ENCODE peak calls at places on chromosomes 13 and 19, in nine cellular contexts. One of them, this sample, is unnamed.

GRCh38 chr13:38582133-38582532 is 104.7 kb upstream of the FREM2 start:
- DNase-seq in lung: no peak
- DNase-seq in psoas muscle: no peak
- DNase-seq in A673: peak; percentile 82
- DNase-seq in mammary epithelial cell: peak; percentile 44
- DNase-seq in cardiac muscle cell: peak; percentile 51
- DNase-seq in CD8-positive, alpha-beta memory T cell: no peak
- DNase-seq in colonic mucosa: peak; percentile 21
- DNase-seq in left ventricle myocardium inferior: no peak
- DNase-seq in this sample: no peak

GRCh38 chr19:45460807-45461347 is 6.9 kb upstream of the FOSB start:
- DNase-seq in colonic mucosa: no peak
- DNase-seq in CD8-positive, alpha-beta memory T cell: no peak
- DNase-seq in psoas muscle: no peak
- DNase-seq in left ventricle myocardium inferior: no peak
- DNase-seq in cardiac muscle cell: no peak
- DNase-seq in lung: no peak
- DNase-seq in mammary epithelial cell: no peak
- DNase-seq in A673: no peak
- DNase-seq in this sample: no peak

GRCh38 chr13:101703081-101703480 is 250.6 kb downstream of the ITGBL1 start:
- DNase-seq in A673: no peak
- DNase-seq in cardiac muscle cell: no peak
- DNase-seq in mammary epithelial cell: no peak
- DNase-seq in left ventricle myocardium inferior: no peak
- DNase-seq in psoas muscle: no peak
- DNase-seq in lung: no peak
- DNase-seq in CD8-positive, alpha-beta memory T cell: no peak
- DNase-seq in colonic mucosa: no peak
- DNase-seq in this sample: no peak

GRCh38 chr19:42479736-42480135 is 37.0 kb upstream of the CXCL17 start:
- DNase-seq in psoas muscle: no peak
- DNase-seq in CD8-positive, alpha-beta memory T cell: no peak
- DNase-seq in left ventricle myocardium inferior: no peak
- DNase-seq in mammary epithelial cell: no peak
- DNase-seq in lung: no peak
- DNase-seq in cardiac muscle cell: no peak
- DNase-seq in colonic mucosa: no peak
- DNase-seq in A673: no peak
- DNase-seq in this sample: no peak

GRCh38 chr13:79011179-79011578 is 352.2 kb upstream of the OBI1 start:
- DNase-seq in CD8-positive, alpha-beta memory T cell: no peak
- DNase-seq in mammary epithelial cell: no peak
- DNase-seq in colonic mucosa: no peak
- DNase-seq in lung: no peak
- DNase-seq in A673: no peak
- DNase-seq in cardiac muscle cell: no peak
- DNase-seq in psoas muscle: no peak
- DNase-seq in left ventricle myocardium inferior: no peak
- DNase-seq in this sample: no peak

GRCh38 chr13:32443111-32443510 is 15.2 kb upstream of the N4BP2L1 start:
- DNase-seq in psoas muscle: no peak
- DNase-seq in left ventricle myocardium inferior: no peak
- DNase-seq in mammary epithelial cell: no peak
- DNase-seq in colonic mucosa: no peak
- DNase-seq in lung: no peak
- DNase-seq in CD8-positive, alpha-beta memory T cell: peak; percentile 55
- DNase-seq in cardiac muscle cell: peak; percentile 17
- DNase-seq in A673: no peak
- DNase-seq in this sample: no peak

GRCh38 chr19:29963576-29963975 is 21.5 kb downstream of the URI1 start:
- DNase-seq in CD8-positive, alpha-beta memory T cell: no peak
- DNase-seq in colonic mucosa: no peak
- DNase-seq in psoas muscle: no peak
- DNase-seq in cardiac muscle cell: no peak
- DNase-seq in A673: no peak
- DNase-seq in lung: no peak
- DNase-seq in left ventricle myocardium inferior: no peak
- DNase-seq in mammary epithelial cell: no peak
- DNase-seq in this sample: no peak

GRCh38 chr19:17735410-17735809 is 15.9 kb upstream of the FCHO1 start:
- DNase-seq in mammary epithelial cell: no peak
- DNase-seq in psoas muscle: no peak
- DNase-seq in colonic mucosa: no peak
- DNase-seq in A673: no peak
- DNase-seq in left ventricle myocardium inferior: no peak
- DNase-seq in CD8-positive, alpha-beta memory T cell: no peak
- DNase-seq in lung: no peak
- DNase-seq in cardiac muscle cell: no peak
- DNase-seq in this sample: no peak

GRCh38 chr13:37485766-37486165 is 112.8 kb downstream of the POSTN start:
- DNase-seq in mammary epithelial cell: no peak
- DNase-seq in left ventricle myocardium inferior: no peak
- DNase-seq in lung: no peak
- DNase-seq in psoas muscle: no peak
- DNase-seq in cardiac muscle cell: peak; percentile 41
- DNase-seq in A673: no peak
- DNase-seq in colonic mucosa: no peak
- DNase-seq in CD8-positive, alpha-beta memory T cell: no peak
- DNase-seq in this sample: no peak

GRCh38 chr13:114269281-114269770 is 12.1 kb upstream of the UPF3A start:
- DNase-seq in lung: no peak
- DNase-seq in A673: no peak
- DNase-seq in left ventricle myocardium inferior: no peak
- DNase-seq in mammary epithelial cell: no peak
- DNase-seq in colonic mucosa: no peak
- DNase-seq in CD8-positive, alpha-beta memory T cell: no peak
- DNase-seq in psoas muscle: no peak
- DNase-seq in cardiac muscle cell: no peak
- DNase-seq in this sample: no peak

GRCh38 chr19:45812297-45812696 is 2.8 kb downstream of the RSPH6A start:
- DNase-seq in CD8-positive, alpha-beta memory T cell: no peak
- DNase-seq in A673: no peak
- DNase-seq in lung: no peak
- DNase-seq in psoas muscle: no peak
- DNase-seq in mammary epithelial cell: no peak
- DNase-seq in colonic mucosa: no peak
- DNase-seq in left ventricle myocardium inferior: no peak
- DNase-seq in cardiac muscle cell: no peak
- DNase-seq in this sample: no peak

GRCh38 chr19:35966771-35967170 is 28.2 kb upstream of the SDHAF1 start:
- DNase-seq in colonic mucosa: no peak
- DNase-seq in lung: no peak
- DNase-seq in left ventricle myocardium inferior: no peak
- DNase-seq in CD8-positive, alpha-beta memory T cell: no peak
- DNase-seq in A673: no peak
- DNase-seq in psoas muscle: no peak
- DNase-seq in mammary epithelial cell: no peak
- DNase-seq in cardiac muscle cell: no peak
- DNase-seq in this sample: no peak

GRCh38 chr13:97853550-97853949 is 99.9 kb upstream of the IPO5 start:
- DNase-seq in left ventricle myocardium inferior: no peak
- DNase-seq in A673: no peak
- DNase-seq in mammary epithelial cell: no peak
- DNase-seq in CD8-positive, alpha-beta memory T cell: no peak
- DNase-seq in colonic mucosa: no peak
- DNase-seq in cardiac muscle cell: no peak
- DNase-seq in psoas muscle: no peak
- DNase-seq in lung: no peak
- DNase-seq in this sample: peak; percentile 35

GRCh38 chr19:428144-428543 is 19.2 kb upstream of the C2CD4C start:
- DNase-seq in psoas muscle: no peak
- DNase-seq in mammary epithelial cell: no peak
- DNase-seq in left ventricle myocardium inferior: no peak
- DNase-seq in lung: no peak
- DNase-seq in cardiac muscle cell: no peak
- DNase-seq in CD8-positive, alpha-beta memory T cell: no peak
- DNase-seq in A673: no peak
- DNase-seq in colonic mucosa: no peak
- DNase-seq in this sample: no peak

GRCh38 chr13:81305928-81306327 is 965.0 kb upstream of the SPRY2 start:
- DNase-seq in mammary epithelial cell: no peak
- DNase-seq in colonic mucosa: no peak
- DNase-seq in A673: no peak
- DNase-seq in psoas muscle: no peak
- DNase-seq in cardiac muscle cell: no peak
- DNase-seq in CD8-positive, alpha-beta memory T cell: no peak
- DNase-seq in lung: no peak
- DNase-seq in left ventricle myocardium inferior: no peak
- DNase-seq in this sample: no peak

GRCh38 chr19:48962029-48962848 is 2.9 kb upstream of the FTL start:
- DNase-seq in mammary epithelial cell: no peak
- DNase-seq in cardiac muscle cell: peak; percentile 40
- DNase-seq in left ventricle myocardium inferior: peak; percentile 54
- DNase-seq in CD8-positive, alpha-beta memory T cell: peak; percentile 59
- DNase-seq in psoas muscle: peak; percentile 52
- DNase-seq in colonic mucosa: peak; percentile 91
- DNase-seq in lung: peak; percentile 79
- DNase-seq in A673: no peak
- DNase-seq in this sample: peak; percentile 35

GRCh38 chr13:32409561-32410440 is 18.1 kb downstream of the N4BP2L1 start:
- DNase-seq in cardiac muscle cell: peak; percentile 91
- DNase-seq in A673: no peak
- DNase-seq in mammary epithelial cell: no peak
- DNase-seq in lung: no peak
- DNase-seq in colonic mucosa: no peak
- DNase-seq in psoas muscle: peak; percentile 61
- DNase-seq in CD8-positive, alpha-beta memory T cell: no peak
- DNase-seq in left ventricle myocardium inferior: peak; percentile 42
- DNase-seq in this sample: no peak

GRCh38 chr13:48560657-48561337 is 27.9 kb upstream of the RCBTB2 start:
- DNase-seq in psoas muscle: no peak
- DNase-seq in left ventricle myocardium inferior: no peak
- DNase-seq in colonic mucosa: no peak
- DNase-seq in lung: no peak
- DNase-seq in A673: no peak
- DNase-seq in mammary epithelial cell: no peak
- DNase-seq in cardiac muscle cell: no peak
- DNase-seq in CD8-positive, alpha-beta memory T cell: no peak
- DNase-seq in this sample: no peak

GRCh38 chr13:78139765-78140164 is 221.1 kb upstream of the EDNRB start:
- DNase-seq in left ventricle myocardium inferior: no peak
- DNase-seq in psoas muscle: no peak
- DNase-seq in mammary epithelial cell: no peak
- DNase-seq in lung: no peak
- DNase-seq in colonic mucosa: no peak
- DNase-seq in CD8-positive, alpha-beta memory T cell: no peak
- DNase-seq in cardiac muscle cell: no peak
- DNase-seq in A673: no peak
- DNase-seq in this sample: no peak

GRCh38 chr13:59452189-59452588 is 711.5 kb downstream of the DIAPH3 start:
- DNase-seq in colonic mucosa: no peak
- DNase-seq in mammary epithelial cell: no peak
- DNase-seq in psoas muscle: no peak
- DNase-seq in lung: no peak
- DNase-seq in cardiac muscle cell: no peak
- DNase-seq in CD8-positive, alpha-beta memory T cell: no peak
- DNase-seq in A673: peak; percentile 51
- DNase-seq in left ventricle myocardium inferior: no peak
- DNase-seq in this sample: no peak

GRCh38 chr19:3785938-3786824 is at the start of gene MATK:
- DNase-seq in colonic mucosa: no peak
- DNase-seq in left ventricle myocardium inferior: no peak
- DNase-seq in lung: no peak
- DNase-seq in psoas muscle: no peak
- DNase-seq in CD8-positive, alpha-beta memory T cell: no peak
- DNase-seq in cardiac muscle cell: no peak
- DNase-seq in mammary epithelial cell: no peak
- DNase-seq in A673: no peak
- DNase-seq in this sample: no peak
- H3K27me3 ChIP-seq in colonic mucosa: peaks cover 7% of the 10 kb centered on the region
- H3K27me3 ChIP-seq in left ventricle myocardium inferior: peaks cover 88% of the 10 kb centered on the region
- H3K27me3 ChIP-seq in lung: no peaks in the 10 kb centered on the region
- H3K27me3 ChIP-seq in psoas muscle: peaks cover 55% of the 10 kb centered on the region
- H3K27me3 ChIP-seq in CD8-positive, alpha-beta memory T cell: no peaks in the 10 kb centered on the region
- H3K27me3 ChIP-seq in cardiac muscle cell: peaks cover 35% of the 10 kb centered on the region
- H3K27me3 ChIP-seq in mammary epithelial cell: peaks cover 4% of the 10 kb centered on the region
- H3K27me3 ChIP-seq in A673: no peaks in the 10 kb centered on the region
- H3K27me3 ChIP-seq in this sample: peaks cover 2% of the 10 kb centered on the region

DNA sequence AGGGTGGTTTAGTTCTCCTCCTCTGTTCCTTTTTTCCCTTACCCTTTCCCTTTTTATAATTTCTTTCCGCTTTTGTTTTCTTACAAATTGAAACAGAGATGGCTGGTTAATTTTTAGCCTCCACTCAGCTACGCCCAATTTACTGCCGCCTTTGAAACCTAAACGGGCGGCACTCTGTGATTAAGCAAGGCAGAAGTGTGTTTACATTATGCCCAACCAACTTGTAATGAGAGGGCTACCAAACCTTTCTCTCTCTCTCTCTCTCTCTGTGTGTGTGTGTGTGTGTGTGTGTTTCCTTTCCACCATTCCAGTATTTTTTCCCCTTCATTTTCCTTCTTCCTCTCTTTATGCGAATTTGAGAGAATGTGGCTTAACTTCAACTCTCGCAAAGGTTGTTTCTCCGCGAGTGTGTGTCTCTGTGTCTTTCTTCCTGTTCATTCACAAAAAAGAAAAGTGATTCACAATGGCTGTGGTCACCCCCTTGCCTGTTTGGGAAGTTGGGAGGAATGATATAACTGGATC is 31.3 kb downstream of the NFIX start:
- DNase-seq in CD8-positive, alpha-beta memory T cell: no peak
- DNase-seq in colonic mucosa: peak; percentile 74
- DNase-seq in left ventricle myocardium inferior: no peak
- DNase-seq in mammary epithelial cell: peak; percentile 67
- DNase-seq in cardiac muscle cell: peak; percentile 45
- DNase-seq in A673: no peak
- DNase-seq in psoas muscle: no peak
- DNase-seq in lung: no peak
- DNase-seq in this sample: peak; percentile 71
- H3K4me3 ChIP-seq in CD8-positive, alpha-beta memory T cell: no peak overlapping the region
- H3K4me3 ChIP-seq in colonic mucosa: peak overlapping the region; percentile 25
- H3K4me3 ChIP-seq in left ventricle myocardium inferior: peak overlapping the region; percentile 66
- H3K4me3 ChIP-seq in mammary epithelial cell: peak overlapping the region; percentile 65
- H3K4me3 ChIP-seq in cardiac muscle cell: no peak overlapping the region
- H3K4me3 ChIP-seq in A673: peak overlapping the region; percentile 30
- H3K4me3 ChIP-seq in psoas muscle: peak overlapping the region; percentile 64
- H3K4me3 ChIP-seq in lung: no peak overlapping the region
- H3K4me3 ChIP-seq in this sample: peak overlapping the region; percentile 43

GRCh38 chr19:16001481-16002312 is 52.9 kb downstream of the OR10H4 start:
- DNase-seq in CD8-positive, alpha-beta memory T cell: no peak
- DNase-seq in A673: no peak
- DNase-seq in lung: no peak
- DNase-seq in psoas muscle: no peak
- DNase-seq in colonic mucosa: no peak
- DNase-seq in cardiac muscle cell: peak; percentile 82
- DNase-seq in left ventricle myocardium inferior: no peak
- DNase-seq in mammary epithelial cell: peak; percentile 45
- DNase-seq in this sample: peak; percentile 51
- H3K9me3 ChIP-seq in CD8-positive, alpha-beta memory T cell: no peaks in the 10 kb centered on the region
- H3K9me3 ChIP-seq in A673: no peaks in the 10 kb centered on the region
- H3K9me3 ChIP-seq in lung: no peaks in the 10 kb centered on the region
- H3K9me3 ChIP-seq in psoas muscle: no peaks in the 10 kb centered on the region
- H3K9me3 ChIP-seq in colonic mucosa: no peaks in the 10 kb centered on the region
- H3K9me3 ChIP-seq in cardiac muscle cell: no peaks in the 10 kb centered on the region
- H3K9me3 ChIP-seq in left ventricle myocardium inferior: peaks cover 4% of the 10 kb centered on the region
- H3K9me3 ChIP-seq in mammary epithelial cell: no peaks in the 10 kb centered on the region
- H3K9me3 ChIP-seq in this sample: no peaks in the 10 kb centered on the region

DNA sequence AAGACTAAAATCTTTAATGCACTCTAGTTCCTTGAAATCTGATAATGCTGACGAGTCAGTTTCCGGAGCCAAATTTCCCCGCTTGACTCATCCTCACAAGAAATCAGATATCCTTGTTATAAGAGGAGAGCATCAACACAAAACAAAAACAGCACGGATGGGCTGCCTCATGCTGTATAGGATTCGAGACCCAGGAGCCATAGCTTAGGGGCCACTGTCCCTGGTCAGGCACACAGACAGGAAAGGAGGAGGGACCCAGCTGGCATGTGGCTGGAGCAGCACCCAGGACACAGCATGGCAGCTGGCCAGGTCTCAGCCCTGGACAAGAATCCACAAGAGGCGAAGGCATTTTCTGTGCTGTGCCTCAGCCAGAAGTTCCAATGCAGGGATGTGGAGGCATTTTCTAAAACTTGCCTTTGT is 110.2 kb upstream of the SPATA13 start:
- DNase-seq in psoas muscle: peak; percentile 28
- DNase-seq in left ventricle myocardium inferior: peak; percentile 36
- DNase-seq in A673: peak; percentile 28
- DNase-seq in cardiac muscle cell: peak; percentile 71
- DNase-seq in colonic mucosa: no peak
- DNase-seq in mammary epithelial cell: peak; percentile 50
- DNase-seq in CD8-positive, alpha-beta memory T cell: no peak
- DNase-seq in lung: peak; percentile 43
- DNase-seq in this sample: peak; percentile 58
- H3K27me3 ChIP-seq in psoas muscle: peaks cover 14% of the 10 kb centered on the region
- H3K27me3 ChIP-seq in left ventricle myocardium inferior: no peaks in the 10 kb centered on the region
- H3K27me3 ChIP-seq in A673: no peaks in the 10 kb centered on the region
- H3K27me3 ChIP-seq in cardiac muscle cell: no peaks in the 10 kb centered on the region
- H3K27me3 ChIP-seq in colonic mucosa: no peaks in the 10 kb centered on the region
- H3K27me3 ChIP-seq in mammary epithelial cell: no peaks in the 10 kb centered on the region
- H3K27me3 ChIP-seq in CD8-positive, alpha-beta memory T cell: no peaks in the 10 kb centered on the region
- H3K27me3 ChIP-seq in lung: no peaks in the 10 kb centered on the region
- H3K27me3 ChIP-seq in this sample: no peaks in the 10 kb centered on the region